ENCODE peak calls at places on chromosomes 5 and 9, in six cellular contexts. G, T, C, V, X and K are unnamed samples.

GRCh38 chr9:35658894-35659220 is 765 bp downstream of the CCDC107 start:
- DNase-seq in V (no peak), T (peak), C (no peak), G (peak), X (no peak), K (no peak)

GRCh38 chr9:134605351-134605968 is 36.1 kb upstream of the COL5A1 start:
- DNase-seq in C (no peak), X (no peak), T (no peak), V (no peak), G (no peak), K (peak)

GRCh38 chr5:22238047-22238446 is 615.1 kb downstream of the CDH12 start:
- DNase-seq in X (no peak), T (no peak), C (no peak), G (no peak), V (no peak), K (no peak)

GRCh38 chr5:15798006-15798405 is 298.0 kb downstream of the FBXL7 start:
- DNase-seq in X (no peak), C (no peak), T (peak), V (no peak), G (no peak), K (no peak)

GRCh38 chr9:556675-557074 is 284.8 kb upstream of the DMRT1 start:
- DNase-seq in T (no peak), X (no peak), C (no peak), G (no peak), V (no peak), K (no peak)

GRCh38 chr5:113510836-113511451 is 2.5 kb upstream of the YTHDC2 start:
- DNase-seq in C (no peak), G (no peak), X (no peak), V (no peak), T (peak), K (no peak)

GRCh38 chr5:140324041-140324833 is 21.3 kb upstream of the PFDN1 start:
- DNase-seq in X (no peak), C (no peak), G (no peak), T (no peak), V (no peak), K (no peak)

GRCh38 chr5:65704608-65705239 is 17.2 kb downstream of the SGTB start:
- DNase-seq in X (no peak), C (no peak), V (no peak), G (no peak), T (no peak), K (no peak)